ENCODE peak calls at places on chromosome 14, in five cellular contexts. I, J, O, B and H are unnamed samples.
A peak's percentile ranks its signal among the peaks of the same experiment; 100 is the strongest.

GRCh38 chr14:101714394-101714793 is 47.1 kb upstream of the PPP2R5C start:
- DNase-seq in I (no peak), O (peak; percentile 2), B (no peak), J (no peak), H (no peak)

GRCh38 chr14:20719777-20720176 is 25.9 kb upstream of the EDDM3A start:
- DNase-seq in I (peak; percentile 46), O (no peak), B (no peak), J (no peak), H (peak; percentile 9)

GRCh38 chr14:98167702-98168101 is 1104.3 kb downstream of the BCL11B start:
- DNase-seq in B (no peak), J (no peak), I (no peak), O (no peak), H (no peak)

GRCh38 chr14:103198429-103199140 is 75.3 kb downstream of the TNFAIP2 start:
- DNase-seq in B (peak; percentile 73), O (peak; percentile 72), I (no peak), J (no peak), H (peak; percentile 7)

GRCh38 chr14:104801284-104802119 is 601 bp downstream of the ZBTB42 start:
- DNase-seq in J (no peak), O (no peak), B (no peak), I (peak; percentile 58), H (no peak)

GRCh38 chr14:104715871-104716270 is 8.2 kb upstream of the ADSS1 start:
- DNase-seq in J (no peak), O (no peak), I (no peak), B (no peak), H (no peak)

GRCh38 chr14:100788517-100789365 is 37.2 kb upstream of the MEG3 start:
- DNase-seq in I (peak; percentile 16), J (no peak), O (no peak), B (no peak), H (no peak)

GRCh38 chr14:104931771-104932675 is 7.3 kb downstream of the PLD4 start:
- DNase-seq in B (no peak), I (no peak), J (no peak), O (no peak), H (no peak)

GRCh38 chr14:72780771-72781170 is 113.1 kb downstream of the DPF3 start:
- DNase-seq in I (no peak), O (no peak), B (no peak), J (no peak), H (no peak)

GRCh38 chr14:61222388-61222787 is 58.8 kb downstream of the TMEM30B start:
- DNase-seq in J (no peak), I (no peak), B (no peak), O (no peak), H (no peak)

GRCh38 chr14:80955434-80955939 is at the start of gene TSHR:
- DNase-seq in J (no peak), I (no peak), O (no peak), B (no peak), H (no peak)

GRCh38 chr14:81454572-81455218 is 54.6 kb upstream of the STON2 start:
- DNase-seq in I (no peak), O (no peak), B (no peak), J (no peak), H (no peak)

GRCh38 chr14:102063092-102063807 is 23.6 kb downstream of the HSP90AA1 start:
- DNase-seq in J (no peak), I (peak; percentile 88), O (peak; percentile 86), B (peak; percentile 74), H (peak; percentile 84)

GRCh38 chr14:51328089-51328941 is 88.3 kb downstream of the TMX1 start:
- DNase-seq in I (no peak), J (no peak), O (peak; percentile 63), B (no peak), H (peak; percentile 80)

GRCh38 chr14:82180057-82180620 is 646.5 kb upstream of the SEL1L start:
- DNase-seq in O (no peak), B (no peak), I (no peak), J (no peak), H (no peak)

GRCh38 chr14:59187802-59188460 is 536 bp upstream of the DAAM1 start:
- DNase-seq in J (no peak), O (peak; percentile 41), I (peak; percentile 31), B (peak; percentile 23), H (no peak)

GRCh38 chr14:51564986-51565604 is 86.6 kb upstream of the FRMD6 start:
- DNase-seq in I (no peak), O (no peak), J (no peak), B (no peak), H (peak; percentile 79)

GRCh38 chr14:72925171-72925759 is 999 bp upstream of the DCAF4 start:
- DNase-seq in O (peak; percentile 67), J (no peak), B (no peak), I (no peak), H (no peak)

GRCh38 chr14:97840159-97840558 is 1043.0 kb downstream of the VRK1 start:
- DNase-seq in J (no peak), O (no peak), B (no peak), I (no peak), H (no peak)

GRCh38 chr14:94098359-94098758 is 12.2 kb upstream of the IFI27 start:
- DNase-seq in B (no peak), J (no peak), I (no peak), O (no peak), H (no peak)

GRCh38 chr14:38724621-38725020 is 378.4 kb downstream of the SEC23A start:
- DNase-seq in J (no peak), O (no peak), B (no peak), I (no peak), H (no peak)

GRCh38 chr14:91484744-91485143 is 25.4 kb downstream of the PPP4R3A start:
- DNase-seq in B (no peak), O (no peak), I (no peak), J (no peak), H (no peak)

GRCh38 chr14:34460841-34461240 is 1.2 kb downstream of the SPTSSA start:
- DNase-seq in J (no peak), O (no peak), B (no peak), I (no peak), H (no peak)

GRCh38 chr14:32190713-32191112 is 11.1 kb upstream of the RNU6-7 start:
- DNase-seq in I (no peak), B (no peak), J (no peak), O (no peak), H (no peak)

GRCh38 chr14:64730681-64731080 is 26.5 kb downstream of the PLEKHG3 start:
- DNase-seq in J (no peak), B (no peak), I (no peak), O (no peak), H (no peak)

GRCh38 chr14:84144166-84144565 is 1385.8 kb upstream of the FLRT2 start:
- DNase-seq in O (no peak), I (no peak), J (no peak), B (no peak), H (no peak)

GRCh38 chr14:61575751-61576150 is 119.6 kb upstream of the HIF1A start:
- DNase-seq in O (no peak), I (no peak), J (no peak), B (no peak), H (no peak)

GRCh38 chr14:106318700-106319099 is 792.3 kb downstream of the TMEM121 start:
- DNase-seq in B (no peak), O (no peak), J (no peak), I (no peak), H (no peak)

GRCh38 chr14:34053666-34054065 is 102.8 kb upstream of the EGLN3 start:
- DNase-seq in J (no peak), O (peak; percentile 66), I (no peak), B (peak; percentile 51), H (peak; percentile 21)

GRCh38 chr14:61444215-61444768 is 122.9 kb downstream of the PRKCH start:
- DNase-seq in I (no peak), J (no peak), O (no peak), B (no peak), H (no peak)

GRCh38 chr14:75141967-75142366 is 15.1 kb upstream of the NEK9 start:
- DNase-seq in J (no peak), O (no peak), B (no peak), I (no peak), H (peak; percentile 12)

GRCh38 chr14:97638864-97639263 is 841.7 kb downstream of the VRK1 start:
- DNase-seq in O (no peak), I (no peak), J (no peak), B (no peak), H (no peak)

GRCh38 chr14:69651653-69652052 is 40.3 kb downstream of the SUSD6 start:
- DNase-seq in J (no peak), O (no peak), I (no peak), B (no peak), H (peak; percentile 54)

GRCh38 chr14:105879867-105880561 is 353.6 kb downstream of the TMEM121 start:
- DNase-seq in B (peak; percentile 6), I (peak; percentile 6), J (no peak), O (peak; percentile 8), H (no peak)

GRCh38 chr14:68473794-68474193 is 319.1 kb downstream of the ZFP36L1 start:
- DNase-seq in B (peak; percentile 53), J (no peak), O (no peak), I (peak; percentile 72), H (no peak)

DNA sequence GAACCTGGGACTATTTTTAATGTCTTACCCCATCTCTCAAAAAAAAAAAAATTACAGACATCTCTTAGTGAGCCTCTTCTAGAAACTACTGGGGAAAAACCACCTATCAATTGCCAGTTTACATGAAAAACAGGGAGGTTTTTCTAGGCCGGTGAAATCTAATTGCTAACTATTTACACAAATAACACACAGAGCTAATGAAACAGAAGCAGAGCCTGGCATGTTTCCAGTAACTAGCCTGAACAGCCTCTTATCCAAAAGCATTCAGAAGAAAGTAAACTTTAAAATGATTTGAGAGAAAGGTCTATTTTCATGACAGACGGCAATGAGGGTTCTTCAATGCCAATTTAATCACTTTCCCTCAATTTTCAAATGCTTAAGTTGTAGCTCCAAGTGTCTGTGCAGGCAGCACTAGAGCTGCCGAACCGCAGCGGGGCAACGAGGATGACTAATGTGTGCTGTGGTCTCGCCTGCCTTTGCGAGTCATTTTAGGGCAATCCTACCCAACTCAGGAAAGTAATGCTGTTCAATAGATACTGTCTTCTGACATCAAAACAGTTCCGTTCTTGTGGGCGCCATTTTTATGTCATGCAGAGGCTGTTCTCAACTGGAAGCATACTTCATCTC is 84.6 kb downstream of the SETD3 start:
- DNase-seq in I (no peak), J (no peak), O (no peak), B (no peak), H (peak; percentile 43)
- H3K27ac ChIP-seq in I (no peak overlapping the region), J (no peak overlapping the region), O (no peak overlapping the region), B (no peak overlapping the region), H (no peak overlapping the region)

GRCh38 chr14:76827696-76828301 is 1.6 kb downstream of the LRRC74A start:
- DNase-seq in B (no peak), I (peak; percentile 49), O (peak; percentile 28), J (no peak), H (no peak)
- H3K4me3 ChIP-seq in B (peak overlapping the region; percentile 31), I (no peak overlapping the region), O (peak overlapping the region; percentile 3), J (no peak overlapping the region), H (peak overlapping the region; percentile 7)

GRCh38 chr14:22097606-22098292 is 424.1 kb upstream of the OR4E1 start:
- DNase-seq in J (no peak), I (no peak), B (no peak), O (no peak), H (no peak)
- H3K4me1 ChIP-seq in J (peaks cover 1% of the 10 kb centered on the region), I (no peaks in the 10 kb centered on the region), B (no peaks in the 10 kb centered on the region), O (peaks cover 8% of the 10 kb centered on the region), H (no peaks in the 10 kb centered on the region)

DNA sequence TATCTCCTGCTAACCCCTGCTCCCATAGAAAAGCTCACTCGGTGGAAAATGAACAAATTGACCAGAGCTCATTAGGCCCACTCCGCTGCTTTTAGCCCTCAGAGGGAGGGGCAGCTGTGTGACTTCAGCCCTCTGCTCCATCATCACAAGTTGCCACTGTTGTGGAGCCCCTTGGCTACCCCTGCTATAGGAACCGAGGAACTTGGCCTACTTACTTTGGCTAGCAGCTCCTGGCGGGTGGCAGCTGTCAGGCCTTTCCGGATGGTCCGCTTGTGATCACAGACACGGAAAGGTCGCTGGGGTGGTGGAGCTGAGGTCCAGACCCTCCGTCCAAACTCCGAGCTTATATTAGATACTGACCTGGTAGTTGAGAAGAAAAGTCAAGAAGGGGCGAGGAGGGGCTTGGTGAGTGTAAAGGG is 612 bp downstream of the CIDEB start:
- DNase-seq in B (no peak), J (no peak), O (no peak), I (no peak), H (no peak)
- H3K27ac ChIP-seq in B (no peak overlapping the region), J (no peak overlapping the region), O (no peak overlapping the region), I (peak overlapping the region; percentile 92), H (no peak overlapping the region)